ENCODE peak calls at places on chromosome 22, in nine cellular contexts. A is A549, Q is upper lobe of left lung, D is stomach, I is K562, B is tibial nerve, J is ovary, R is SK-N-SH, N is suprapubic skin. S is an unnamed sample.

GRCh38 chr22:40345801-40346177 is 511 bp upstream of the ADSL start:
- DNase-seq in Q (peak; percentile 34), N (peak; percentile 76), B (no peak), R (peak; percentile 36), D (peak; percentile 49), A (no peak), J (peak; percentile 39), I (peak; percentile 55), S (no peak)

GRCh38 chr22:17087176-17088131 is 2.7 kb downstream of the IL17RA start:
- DNase-seq in A (no peak), I (peak; percentile 27), N (peak; percentile 43), R (no peak), Q (no peak), B (no peak), J (no peak), D (no peak), S (peak; percentile 50)

GRCh38 chr22:23152238-23153114 is 7.2 kb downstream of the RAB36 start:
- DNase-seq in Q (no peak), N (no peak), R (no peak), D (no peak), I (no peak), A (no peak), B (no peak), J (no peak), S (no peak)

GRCh38 chr22:20405931-20406685 is 12.2 kb downstream of the ZNF74 start:
- DNase-seq in I (no peak), Q (no peak), N (no peak), J (no peak), D (no peak), B (no peak), R (no peak), A (no peak), S (no peak)

GRCh38 chr22:37195921-37196320 is 7.9 kb upstream of the C1QTNF6 start:
- DNase-seq in N (peak; percentile 46), Q (no peak), J (peak; percentile 45), R (no peak), A (no peak), D (no peak), I (no peak), B (no peak), S (no peak)

GRCh38 chr22:26660961-26661578 is 3.7 kb downstream of the MIAT start:
- DNase-seq in J (no peak), I (no peak), B (no peak), D (no peak), N (no peak), Q (no peak), R (no peak), A (no peak), S (no peak)

GRCh38 chr22:42381152-42381551 is 51.1 kb downstream of the NFAM1 start:
- DNase-seq in D (no peak), A (no peak), R (no peak), N (no peak), Q (no peak), I (no peak), B (no peak), J (no peak), S (no peak)

GRCh38 chr22:50620861-50621490 is 7.0 kb downstream of the ARSA start:
- DNase-seq in R (no peak), N (no peak), D (no peak), Q (no peak), J (no peak), I (no peak), A (no peak), B (no peak), S (no peak)

GRCh38 chr22:50170453-50171318 is at the start of gene PANX2:
- DNase-seq in B (no peak), Q (no peak), N (no peak), I (no peak), A (no peak), D (no peak), R (peak; percentile 85), J (peak; percentile 35), S (no peak)

GRCh38 chr22:22895776-22896445 is 8.3 kb downstream of the IGLL5 start:
- DNase-seq in N (peak; percentile 11), R (no peak), Q (no peak), B (no peak), D (no peak), J (no peak), I (no peak), A (no peak), S (peak; percentile 36)

GRCh38 chr22:21445437-21446127 is 21.6 kb upstream of the TMEM191C start:
- DNase-seq in J (no peak), A (no peak), I (no peak), B (no peak), R (no peak), D (peak; percentile 18), N (no peak), Q (peak; percentile 13), S (peak; percentile 58)

GRCh38 chr22:49269928-49270327 is 557.7 kb downstream of the BRD1 start:
- DNase-seq in A (no peak), R (no peak), J (no peak), N (no peak), B (no peak), I (no peak), Q (no peak), D (peak; percentile 11), S (no peak)

GRCh38 chr22:39556970-39557811 is 13.4 kb upstream of the CACNA1I start:
- DNase-seq in J (no peak), Q (no peak), N (no peak), I (peak; percentile 69), A (peak; percentile 38), D (no peak), B (no peak), R (peak; percentile 71), S (no peak)

GRCh38 chr22:39355080-39355479 is 5.3 kb downstream of the SYNGR1 start:
- DNase-seq in D (no peak), I (no peak), R (no peak), B (no peak), J (no peak), A (no peak), N (no peak), Q (no peak), S (no peak)

GRCh38 chr22:26718905-26719304 is 61.5 kb downstream of the MIAT start:
- DNase-seq in R (no peak), J (no peak), D (no peak), B (no peak), I (no peak), Q (no peak), A (peak; percentile 30), N (no peak), S (no peak)

GRCh38 chr22:19766235-19766505 is 5.6 kb downstream of the TBX1 start:
- DNase-seq in R (peak; percentile 68), I (no peak), B (no peak), N (no peak), A (no peak), Q (no peak), D (no peak), J (no peak), S (no peak)

GRCh38 chr22:38699784-38700183 is 959 bp downstream of the JOSD1 start:
- DNase-seq in N (no peak), J (no peak), D (no peak), I (no peak), R (no peak), B (no peak), A (no peak), Q (no peak), S (peak; percentile 58)

GRCh38 chr22:35866646-35867045 is 149.0 kb downstream of the APOL5 start:
- DNase-seq in J (no peak), I (no peak), Q (no peak), A (no peak), R (no peak), D (no peak), B (no peak), N (no peak), S (no peak)
- TF ChIP-seq EP300 in J (no peak), I (no peak), Q (no peak), A (no peak), R (no peak), D (no peak), B (no peak), N (no peak), S (no peak)

GRCh38 chr22:30609260-30610185 is 2.5 kb downstream of the TCN2 start:
- DNase-seq in B (peak; percentile 61), Q (peak; percentile 67), D (peak; percentile 61), N (no peak), R (no peak), J (no peak), I (peak; percentile 87), A (peak; percentile 78), S (peak; percentile 87)
- TF ChIP-seq EP300 in B (peak; percentile 51), Q (no peak), D (no peak), N (no peak), R (no peak), J (no peak), I (peak; percentile 49), A (no peak), S (no peak)

DNA sequence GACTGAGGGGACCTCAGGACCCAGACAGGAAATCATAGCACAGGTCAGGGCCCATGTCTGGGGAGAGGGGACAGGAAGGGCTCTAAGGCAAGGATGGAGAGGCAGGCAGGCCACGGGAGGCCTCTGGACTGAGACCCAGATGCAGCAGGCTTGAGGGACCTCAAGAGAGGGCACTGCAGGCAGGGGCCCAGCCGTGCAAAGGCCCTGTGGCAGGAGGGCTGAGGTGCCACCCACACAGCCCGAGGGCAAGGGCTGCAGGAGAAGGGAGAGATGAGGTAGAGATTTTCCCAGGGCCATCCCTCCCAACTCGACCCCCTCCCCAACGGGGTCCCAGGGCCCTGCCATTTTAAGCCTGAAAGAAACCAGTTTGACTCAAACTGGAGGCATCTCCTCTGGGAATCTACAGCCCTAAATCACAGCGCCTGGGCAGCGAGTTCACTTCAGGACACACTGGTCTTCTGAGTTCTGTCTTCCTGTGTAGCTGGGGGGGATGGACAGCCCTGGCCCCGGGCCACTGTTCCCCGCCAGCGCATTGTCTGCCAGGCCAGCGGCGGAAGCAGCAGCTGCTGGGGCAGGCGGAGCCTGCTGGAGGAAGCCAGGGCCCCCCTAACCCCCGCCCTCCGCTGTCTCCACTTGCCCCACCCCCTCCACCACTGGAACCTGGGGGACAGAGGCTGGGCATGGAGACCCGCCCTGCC is 20.3 kb upstream of the WNT7B start:
- DNase-seq in I (no peak), A (no peak), R (no peak), B (peak; percentile 84), N (peak; percentile 91), D (peak; percentile 63), Q (peak; percentile 85), J (peak; percentile 91), S (peak; percentile 96)
- TF ChIP-seq EP300 in I (no peak), A (no peak), R (peak; percentile 79), B (peak; percentile 80), N (no peak), D (no peak), Q (peak; percentile 80), J (no peak), S (peak; percentile 77)

GRCh38 chr22:27843441-27843840 is 41.9 kb upstream of the MN1 start:
- DNase-seq in D (no peak), N (peak; percentile 50), I (no peak), Q (peak; percentile 17), A (no peak), R (no peak), B (no peak), J (no peak), S (peak; percentile 61)

GRCh38 chr22:27844256-27844655 is 42.7 kb upstream of the MN1 start:
- DNase-seq in J (no peak), N (no peak), R (no peak), B (no peak), Q (no peak), I (no peak), D (no peak), A (no peak), S (no peak)

GRCh38 chr22:27844656-27845602 is 43.4 kb upstream of the MN1 start:
- DNase-seq in J (no peak), Q (peak; percentile 9), B (no peak), N (no peak), I (no peak), D (no peak), R (no peak), A (no peak), S (peak; percentile 61)

GRCh38 chr22:27842236-27842993 is 40.9 kb upstream of the MN1 start:
- DNase-seq in Q (peak; percentile 8), D (no peak), A (no peak), R (peak; percentile 71), B (no peak), I (no peak), N (peak; percentile 41), J (no peak), S (peak; percentile 39)

GRCh38 chr22:27842994-27843431 is 41.5 kb upstream of the MN1 start:
- DNase-seq in I (no peak), B (no peak), R (peak; percentile 46), N (no peak), Q (no peak), J (no peak), A (no peak), D (no peak), S (peak; percentile 64)
- TF ChIP-seq EP300 in I (no peak), B (no peak), R (peak; percentile 18), N (no peak), Q (no peak), J (no peak), A (no peak), D (no peak), S (no peak)